ENCODE peak calls at places on chromosomes 12 and 14, in seven cellular contexts. One of them, this sample, is unnamed.
A peak's percentile ranks its signal among the peaks of the same experiment; 100 is the strongest.

GRCh38 chr14:76644875-76645518 is 116.3 kb upstream of the VASH1 start:
- DNase-seq in spleen: no peak
- DNase-seq in H54: peak; percentile 34
- DNase-seq in tibial nerve: no peak
- DNase-seq in uterus: no peak
- DNase-seq in stomach: no peak
- DNase-seq in esophagus squamous epithelium: no peak
- DNase-seq in this sample: peak; percentile 25

GRCh38 chr14:69132513-69133181 is 20.3 kb downstream of the DCAF5 start:
- DNase-seq in stomach: no peak
- DNase-seq in H54: no peak
- DNase-seq in uterus: no peak
- DNase-seq in spleen: no peak
- DNase-seq in tibial nerve: no peak
- DNase-seq in esophagus squamous epithelium: no peak
- DNase-seq in this sample: no peak

GRCh38 chr14:25237845-25238244 is 187.9 kb upstream of the STXBP6 start:
- DNase-seq in esophagus squamous epithelium: no peak
- DNase-seq in spleen: no peak
- DNase-seq in uterus: no peak
- DNase-seq in tibial nerve: no peak
- DNase-seq in stomach: no peak
- DNase-seq in H54: no peak
- DNase-seq in this sample: no peak

GRCh38 chr12:62434504-62435336 is 31.9 kb upstream of the MON2 start:
- DNase-seq in spleen: peak; percentile 76
- DNase-seq in uterus: no peak
- DNase-seq in H54: no peak
- DNase-seq in esophagus squamous epithelium: no peak
- DNase-seq in tibial nerve: no peak
- DNase-seq in stomach: peak; percentile 29
- DNase-seq in this sample: no peak

GRCh38 chr12:66130267-66131066 is at the start of gene LLPH:
- DNase-seq in tibial nerve: peak; percentile 73
- DNase-seq in stomach: peak; percentile 90
- DNase-seq in uterus: peak; percentile 83
- DNase-seq in H54: peak; percentile 58
- DNase-seq in esophagus squamous epithelium: peak; percentile 64
- DNase-seq in spleen: peak; percentile 98
- DNase-seq in this sample: peak; percentile 77

GRCh38 chr12:99436584-99436983 is 211.0 kb upstream of the GARIN6 start:
- DNase-seq in tibial nerve: no peak
- DNase-seq in uterus: no peak
- DNase-seq in esophagus squamous epithelium: no peak
- DNase-seq in stomach: no peak
- DNase-seq in H54: no peak
- DNase-seq in spleen: no peak
- DNase-seq in this sample: no peak

GRCh38 chr12:52050116-52050770 is 999 bp upstream of the NR4A1 start:
- DNase-seq in uterus: peak; percentile 73
- DNase-seq in H54: no peak
- DNase-seq in esophagus squamous epithelium: no peak
- DNase-seq in tibial nerve: no peak
- DNase-seq in spleen: peak; percentile 79
- DNase-seq in stomach: peak; percentile 67
- DNase-seq in this sample: no peak

GRCh38 chr12:100190013-100190394 is 10.6 kb upstream of the ACTR6 start:
- DNase-seq in esophagus squamous epithelium: no peak
- DNase-seq in spleen: no peak
- DNase-seq in tibial nerve: no peak
- DNase-seq in stomach: no peak
- DNase-seq in uterus: no peak
- DNase-seq in H54: no peak
- DNase-seq in this sample: no peak

GRCh38 chr14:99706121-99706900 is 22.2 kb downstream of the CYP46A1 start:
- DNase-seq in tibial nerve: no peak
- DNase-seq in uterus: no peak
- DNase-seq in stomach: no peak
- DNase-seq in spleen: no peak
- DNase-seq in H54: no peak
- DNase-seq in esophagus squamous epithelium: no peak
- DNase-seq in this sample: no peak

GRCh38 chr12:60335765-60336164 is 739.9 kb downstream of the SLC16A7 start:
- DNase-seq in uterus: no peak
- DNase-seq in tibial nerve: no peak
- DNase-seq in H54: no peak
- DNase-seq in esophagus squamous epithelium: no peak
- DNase-seq in stomach: no peak
- DNase-seq in spleen: no peak
- DNase-seq in this sample: no peak

GRCh38 chr12:79451988-79452387 is 238.8 kb downstream of the PAWR start:
- DNase-seq in uterus: peak; percentile 66
- DNase-seq in spleen: peak; percentile 30
- DNase-seq in H54: peak; percentile 57
- DNase-seq in tibial nerve: peak; percentile 67
- DNase-seq in esophagus squamous epithelium: no peak
- DNase-seq in stomach: peak; percentile 25
- DNase-seq in this sample: no peak

GRCh38 chr12:95241761-95242506 is 24.3 kb downstream of the VEZT start:
- DNase-seq in esophagus squamous epithelium: no peak
- DNase-seq in H54: no peak
- DNase-seq in uterus: no peak
- DNase-seq in tibial nerve: no peak
- DNase-seq in spleen: no peak
- DNase-seq in stomach: no peak
- DNase-seq in this sample: no peak

GRCh38 chr12:14225064-14225463 is 140.4 kb upstream of the ATF7IP start:
- DNase-seq in H54: no peak
- DNase-seq in esophagus squamous epithelium: no peak
- DNase-seq in tibial nerve: no peak
- DNase-seq in stomach: no peak
- DNase-seq in uterus: no peak
- DNase-seq in spleen: no peak
- DNase-seq in this sample: no peak

GRCh38 chr12:51678086-51678724 is 87.2 kb downstream of the SCN8A start:
- DNase-seq in stomach: peak; percentile 34
- DNase-seq in H54: peak; percentile 34
- DNase-seq in spleen: no peak
- DNase-seq in esophagus squamous epithelium: no peak
- DNase-seq in uterus: no peak
- DNase-seq in tibial nerve: no peak
- DNase-seq in this sample: peak; percentile 11

GRCh38 chr12:4978737-4979136 is 64.9 kb upstream of the KCNA5 start:
- DNase-seq in stomach: no peak
- DNase-seq in spleen: no peak
- DNase-seq in tibial nerve: no peak
- DNase-seq in H54: no peak
- DNase-seq in uterus: no peak
- DNase-seq in esophagus squamous epithelium: no peak
- DNase-seq in this sample: no peak

GRCh38 chr12:82650627-82651337 is 35.9 kb upstream of the TMTC2 start:
- DNase-seq in H54: peak; percentile 13
- DNase-seq in tibial nerve: no peak
- DNase-seq in spleen: no peak
- DNase-seq in stomach: peak; percentile 48
- DNase-seq in uterus: no peak
- DNase-seq in esophagus squamous epithelium: no peak
- DNase-seq in this sample: no peak

DNA sequence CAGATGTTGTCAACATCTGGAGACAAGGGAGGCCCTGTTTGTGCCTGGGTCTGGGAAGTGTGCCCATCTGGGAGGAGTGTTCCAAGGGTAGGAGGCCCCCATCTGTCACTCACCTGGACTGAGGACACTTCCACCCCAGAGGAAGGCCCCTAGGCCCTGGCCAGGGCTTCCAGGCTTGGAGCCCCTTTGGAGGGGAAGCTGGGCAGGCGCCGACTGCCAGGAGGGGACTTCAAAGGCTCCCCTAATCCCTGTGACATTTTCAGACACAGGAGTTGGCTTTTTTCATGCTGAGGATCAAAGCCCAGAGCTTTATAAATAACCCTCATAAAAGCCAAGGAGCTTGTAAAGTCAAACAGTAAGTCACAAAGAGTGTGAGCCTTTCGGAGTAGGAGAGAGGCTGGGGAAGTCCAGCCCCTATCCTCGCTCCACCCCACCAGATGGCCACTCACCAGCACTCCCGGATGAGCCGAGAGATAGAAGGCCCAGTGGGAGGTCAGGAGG is 17.6 kb upstream of the FAM222A start:
- DNase-seq in tibial nerve: no peak
- DNase-seq in spleen: peak; percentile 49
- DNase-seq in uterus: no peak
- DNase-seq in H54: no peak
- DNase-seq in esophagus squamous epithelium: no peak
- DNase-seq in stomach: no peak
- DNase-seq in this sample: no peak
- TF ChIP-seq POLR2A in tibial nerve: no peak
- TF ChIP-seq POLR2A in spleen: no peak
- TF ChIP-seq POLR2A in uterus: no peak
- TF ChIP-seq POLR2A in H54: no peak
- TF ChIP-seq POLR2A in esophagus squamous epithelium: no peak
- TF ChIP-seq POLR2A in stomach: no peak
- TF ChIP-seq POLR2A in this sample: no peak

DNA sequence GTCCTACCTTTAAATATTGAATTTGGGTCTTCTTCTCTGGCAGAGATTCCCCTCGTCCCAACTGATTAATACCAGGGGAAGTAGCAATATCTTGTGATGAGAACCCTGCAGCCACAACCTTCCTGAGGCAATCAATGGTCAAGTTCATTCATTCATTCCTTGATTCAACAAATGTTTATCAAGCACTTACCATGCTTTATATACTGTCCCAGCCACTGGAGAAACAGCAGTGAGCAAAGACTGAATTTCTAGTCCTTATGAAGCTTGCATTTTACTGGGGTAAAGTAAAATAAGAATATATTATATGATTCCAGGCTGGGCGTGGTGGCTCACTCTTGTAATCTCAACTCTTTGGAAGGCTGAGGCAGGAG is 300 bp upstream of the GIT2 start:
- DNase-seq in uterus: no peak
- DNase-seq in spleen: no peak
- DNase-seq in esophagus squamous epithelium: no peak
- DNase-seq in H54: no peak
- DNase-seq in stomach: no peak
- DNase-seq in tibial nerve: no peak
- DNase-seq in this sample: no peak
- TF ChIP-seq POLR2A in uterus: no peak
- TF ChIP-seq POLR2A in spleen: no peak
- TF ChIP-seq POLR2A in esophagus squamous epithelium: no peak
- TF ChIP-seq POLR2A in H54: no peak
- TF ChIP-seq POLR2A in stomach: no peak
- TF ChIP-seq POLR2A in tibial nerve: no peak
- TF ChIP-seq POLR2A in this sample: no peak

GRCh38 chr14:31487891-31488290 is at the start of gene GPR33:
- DNase-seq in H54: no peak
- DNase-seq in tibial nerve: no peak
- DNase-seq in esophagus squamous epithelium: no peak
- DNase-seq in spleen: no peak
- DNase-seq in stomach: no peak
- DNase-seq in uterus: no peak
- DNase-seq in this sample: no peak

GRCh38 chr14:31486764-31487163 is 1.1 kb downstream of the GPR33 start:
- DNase-seq in uterus: no peak
- DNase-seq in H54: no peak
- DNase-seq in tibial nerve: no peak
- DNase-seq in stomach: no peak
- DNase-seq in spleen: no peak
- DNase-seq in esophagus squamous epithelium: no peak
- DNase-seq in this sample: no peak

GRCh38 chr14:31489680-31490079 is 1.8 kb upstream of the GPR33 start:
- DNase-seq in H54: no peak
- DNase-seq in esophagus squamous epithelium: no peak
- DNase-seq in stomach: no peak
- DNase-seq in tibial nerve: no peak
- DNase-seq in uterus: no peak
- DNase-seq in spleen: no peak
- DNase-seq in this sample: no peak

GRCh38 chr14:31479026-31479425 is 8.8 kb downstream of the GPR33 start:
- DNase-seq in uterus: no peak
- DNase-seq in spleen: no peak
- DNase-seq in stomach: no peak
- DNase-seq in tibial nerve: no peak
- DNase-seq in esophagus squamous epithelium: no peak
- DNase-seq in H54: no peak
- DNase-seq in this sample: no peak

DNA sequence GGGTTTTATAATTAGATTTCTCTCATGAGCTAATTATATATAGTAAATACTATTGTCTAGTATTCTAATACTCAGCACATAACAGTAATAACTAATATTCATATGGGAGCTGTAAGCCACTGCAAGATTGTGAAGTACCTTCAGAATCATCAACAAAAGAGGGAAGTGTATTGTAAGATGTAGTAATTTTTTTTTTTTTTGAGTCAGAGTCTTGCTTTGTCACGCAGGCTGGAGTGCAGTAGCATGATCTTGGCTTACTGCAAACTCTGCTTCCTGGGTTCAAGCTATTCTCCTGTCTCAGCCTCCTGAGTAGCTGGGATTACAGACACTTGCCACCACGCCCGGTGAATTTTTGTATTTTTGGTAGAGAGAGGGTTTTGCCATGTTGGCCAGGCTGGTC is 3.1 kb downstream of the GPR33 start:
- DNase-seq in tibial nerve: no peak
- DNase-seq in spleen: no peak
- DNase-seq in stomach: no peak
- DNase-seq in uterus: no peak
- DNase-seq in esophagus squamous epithelium: no peak
- DNase-seq in H54: no peak
- DNase-seq in this sample: no peak
- TF ChIP-seq POLR2A in tibial nerve: no peak
- TF ChIP-seq POLR2A in spleen: no peak
- TF ChIP-seq POLR2A in stomach: no peak
- TF ChIP-seq POLR2A in uterus: no peak
- TF ChIP-seq POLR2A in esophagus squamous epithelium: no peak
- TF ChIP-seq POLR2A in H54: no peak
- TF ChIP-seq POLR2A in this sample: no peak

DNA sequence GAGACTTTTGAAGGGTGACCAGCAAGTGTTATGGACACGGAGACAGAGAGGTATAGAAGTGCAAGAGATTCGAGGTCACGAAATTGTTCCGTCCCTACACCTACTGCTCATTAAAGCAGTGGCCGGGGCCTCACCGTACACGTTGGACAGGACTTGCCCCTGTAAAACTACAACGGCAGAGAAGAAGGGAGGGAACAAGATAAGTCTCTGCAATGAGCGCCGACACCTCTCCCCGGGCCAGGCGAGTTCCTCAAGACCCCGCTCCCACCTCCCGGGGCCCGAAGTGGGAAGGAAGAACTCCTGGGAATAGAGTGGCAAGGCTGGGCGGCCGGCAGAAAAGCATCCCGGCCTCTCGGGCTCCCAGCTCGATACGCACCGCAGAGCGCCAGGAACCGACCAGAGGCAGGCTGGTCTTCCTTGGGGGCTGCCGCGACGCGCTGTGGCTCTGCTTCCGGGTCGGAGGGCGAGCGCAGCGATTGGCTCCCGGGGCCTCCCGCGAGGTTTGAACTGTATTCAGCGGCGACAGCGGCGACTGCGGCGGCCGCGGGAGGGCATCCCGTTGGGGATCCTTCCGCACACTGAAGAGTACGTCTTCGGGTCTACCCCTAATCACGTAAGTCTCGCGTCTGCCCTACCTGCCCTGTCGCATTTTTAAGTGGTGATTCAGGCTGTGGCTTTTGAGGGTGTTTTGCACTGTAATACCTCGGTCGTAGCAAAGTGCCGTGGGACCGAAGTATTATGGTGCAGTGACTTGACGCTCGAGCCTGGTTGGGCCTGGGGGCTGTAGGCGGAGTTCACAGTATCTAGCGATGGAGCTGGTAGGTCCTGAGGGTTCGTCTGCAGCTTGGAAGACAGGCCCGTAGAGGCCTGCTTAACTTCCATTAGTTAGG is at the start of the genes NUP37 and PARPBP:
- DNase-seq in esophagus squamous epithelium: peak; percentile 45
- DNase-seq in uterus: peak; percentile 89
- DNase-seq in stomach: peak; percentile 90
- DNase-seq in spleen: peak; percentile 97
- DNase-seq in tibial nerve: peak; percentile 81
- DNase-seq in H54: peak; percentile 71
- DNase-seq in this sample: peak; percentile 75
- TF ChIP-seq POLR2A in esophagus squamous epithelium: peak; percentile 66
- TF ChIP-seq POLR2A in uterus: peak; percentile 59
- TF ChIP-seq POLR2A in stomach: no peak
- TF ChIP-seq POLR2A in spleen: no peak
- TF ChIP-seq POLR2A in tibial nerve: peak; percentile 56
- TF ChIP-seq POLR2A in H54: peak; percentile 83
- TF ChIP-seq POLR2A in this sample: peak; percentile 93

This sample was measured in GM12892.